ENCODE peak calls at places on chromosomes 12 and 14, in four cellular contexts. One of them, this sample, is unnamed.

GRCh38 chr12:19971396-19971802 is 396.9 kb upstream of the PDE3A start:
- DNase-seq in SK-N-SH: no peak
- DNase-seq in GM12878: no peak
- DNase-seq in HepG2: peak
- DNase-seq in this sample: peak

GRCh38 chr14:77058785-77059184 is 30.3 kb upstream of the IRF2BPL start:
- DNase-seq in SK-N-SH: no peak
- DNase-seq in GM12878: no peak
- DNase-seq in HepG2: no peak
- DNase-seq in this sample: no peak

GRCh38 chr14:101972126-101972785 is 7.9 kb downstream of the DYNC1H1 start:
- DNase-seq in SK-N-SH: peak
- DNase-seq in GM12878: no peak
- DNase-seq in HepG2: peak
- DNase-seq in this sample: peak

GRCh38 chr14:31941487-31941886 is 135.6 kb upstream of the ARHGAP5 start:
- DNase-seq in SK-N-SH: no peak
- DNase-seq in GM12878: no peak
- DNase-seq in HepG2: peak
- DNase-seq in this sample: no peak

GRCh38 chr12:24898185-24898584 is 50.7 kb downstream of the BCAT1 start:
- DNase-seq in SK-N-SH: no peak
- DNase-seq in GM12878: no peak
- DNase-seq in HepG2: no peak
- DNase-seq in this sample: no peak

GRCh38 chr14:24274101-24274543 is 2.7 kb upstream of the RABGGTA start:
- DNase-seq in SK-N-SH: no peak
- DNase-seq in GM12878: peak
- DNase-seq in HepG2: no peak
- DNase-seq in this sample: no peak

GRCh38 chr12:68370667-68371066 is 38.5 kb upstream of the MDM1 start:
- DNase-seq in SK-N-SH: no peak
- DNase-seq in GM12878: no peak
- DNase-seq in HepG2: no peak
- DNase-seq in this sample: no peak

GRCh38 chr12:84922721-84923120 is 10.1 kb upstream of the SLC6A15 start:
- DNase-seq in SK-N-SH: no peak
- DNase-seq in GM12878: no peak
- DNase-seq in HepG2: no peak
- DNase-seq in this sample: no peak

GRCh38 chr14:58904771-58905170 is 267.0 kb downstream of the DACT1 start:
- DNase-seq in SK-N-SH: peak
- DNase-seq in GM12878: no peak
- DNase-seq in HepG2: no peak
- DNase-seq in this sample: no peak

GRCh38 chr12:54370218-54370730 is 6.0 kb upstream of the GPR84 start:
- DNase-seq in SK-N-SH: peak
- DNase-seq in GM12878: no peak
- DNase-seq in HepG2: no peak
- DNase-seq in this sample: peak

GRCh38 chr12:87290505-87290904 is 738.7 kb downstream of the C12orf50 start:
- DNase-seq in SK-N-SH: no peak
- DNase-seq in GM12878: no peak
- DNase-seq in HepG2: no peak
- DNase-seq in this sample: no peak

GRCh38 chr12:46524778-46525177 is 152.2 kb upstream of the SLC38A2 start:
- DNase-seq in SK-N-SH: peak
- DNase-seq in GM12878: no peak
- DNase-seq in HepG2: no peak
- DNase-seq in this sample: no peak

GRCh38 chr14:94292526-94292871 is 569 bp downstream of the SERPINA10 start:
- DNase-seq in SK-N-SH: no peak
- DNase-seq in GM12878: no peak
- DNase-seq in HepG2: no peak
- DNase-seq in this sample: no peak

GRCh38 chr14:76486251-76486743 is 110.4 kb downstream of the ESRRB start:
- DNase-seq in SK-N-SH: peak
- DNase-seq in GM12878: no peak
- DNase-seq in HepG2: no peak
- DNase-seq in this sample: no peak

GRCh38 chr14:103551338-103551762 is 11.1 kb downstream of the BAG5 start:
- DNase-seq in SK-N-SH: peak
- DNase-seq in GM12878: no peak
- DNase-seq in HepG2: no peak
- DNase-seq in this sample: no peak

GRCh38 chr14:100576091-100577085 is 10.8 kb downstream of the BEGAIN start:
- DNase-seq in SK-N-SH: no peak
- DNase-seq in GM12878: no peak
- DNase-seq in HepG2: no peak
- DNase-seq in this sample: no peak

GRCh38 chr14:61476737-61477410 is 155.5 kb downstream of the PRKCH start:
- DNase-seq in SK-N-SH: peak
- DNase-seq in GM12878: no peak
- DNase-seq in HepG2: no peak
- DNase-seq in this sample: peak

GRCh38 chr12:120118710-120119097 is 2.2 kb upstream of the RAB35 start:
- DNase-seq in SK-N-SH: no peak
- DNase-seq in GM12878: no peak
- DNase-seq in HepG2: peak
- DNase-seq in this sample: no peak

GRCh38 chr12:80709811-80710726 is 2.6 kb downstream of the MYF6 start:
- DNase-seq in SK-N-SH: peak
- DNase-seq in GM12878: no peak
- DNase-seq in HepG2: peak
- DNase-seq in this sample: no peak

GRCh38 chr12:31603546-31604009 is 12.6 kb upstream of the DENND5B start:
- DNase-seq in SK-N-SH: no peak
- DNase-seq in GM12878: peak
- DNase-seq in HepG2: no peak
- DNase-seq in this sample: no peak

GRCh38 chr14:101025131-101025530 is 121.6 kb upstream of the RTL1 start:
- DNase-seq in SK-N-SH: no peak
- DNase-seq in GM12878: no peak
- DNase-seq in HepG2: no peak
- DNase-seq in this sample: no peak

GRCh38 chr12:124397807-124398577 is 103.1 kb downstream of the RFLNA start:
- DNase-seq in SK-N-SH: no peak
- DNase-seq in GM12878: no peak
- DNase-seq in HepG2: no peak
- DNase-seq in this sample: no peak

GRCh38 chr12:55780695-55781094 is 36.8 kb downstream of the SARNP start:
- DNase-seq in SK-N-SH: no peak
- DNase-seq in GM12878: no peak
- DNase-seq in HepG2: no peak
- DNase-seq in this sample: no peak

GRCh38 chr12:41983394-41983793 is 161.3 kb downstream of the GXYLT1 start:
- DNase-seq in SK-N-SH: no peak
- DNase-seq in GM12878: no peak
- DNase-seq in HepG2: no peak
- DNase-seq in this sample: no peak

GRCh38 chr12:26271024-26271423 is 75.7 kb downstream of the SSPN start:
- DNase-seq in SK-N-SH: no peak
- DNase-seq in GM12878: no peak
- DNase-seq in HepG2: no peak
- DNase-seq in this sample: no peak

GRCh38 chr14:53538316-53538851 is 385.3 kb upstream of the DDHD1 start:
- DNase-seq in SK-N-SH: no peak
- DNase-seq in GM12878: no peak
- DNase-seq in HepG2: no peak
- DNase-seq in this sample: no peak

GRCh38 chr12:14572401-14572800 is 4.7 kb upstream of the PLBD1 start:
- DNase-seq in SK-N-SH: no peak
- DNase-seq in GM12878: no peak
- DNase-seq in HepG2: no peak
- DNase-seq in this sample: no peak

GRCh38 chr12:102631274-102631673 is 150.9 kb upstream of the IGF1 start:
- DNase-seq in SK-N-SH: no peak
- DNase-seq in GM12878: no peak
- DNase-seq in HepG2: no peak
- DNase-seq in this sample: peak

GRCh38 chr12:52496590-52497071 is 3.6 kb upstream of the KRT6A start:
- DNase-seq in SK-N-SH: no peak
- DNase-seq in GM12878: no peak
- DNase-seq in HepG2: no peak
- DNase-seq in this sample: peak

GRCh38 chr14:56555921-56556570 is 23.6 kb upstream of the TMEM260 start:
- DNase-seq in SK-N-SH: peak
- DNase-seq in GM12878: no peak
- DNase-seq in HepG2: peak
- DNase-seq in this sample: peak

GRCh38 chr14:100304825-100305445 is 1.3 kb downstream of the SLC25A29 start:
- DNase-seq in SK-N-SH: no peak
- DNase-seq in GM12878: no peak
- DNase-seq in HepG2: no peak
- DNase-seq in this sample: peak

GRCh38 chr12:55743131-55743921 is 404 bp downstream of the GDF11 start:
- DNase-seq in SK-N-SH: peak
- DNase-seq in GM12878: no peak
- DNase-seq in HepG2: no peak
- DNase-seq in this sample: peak

GRCh38 chr12:13100882-13101769 is 2.3 kb downstream of the GSG1 start:
- DNase-seq in SK-N-SH: peak
- DNase-seq in GM12878: no peak
- DNase-seq in HepG2: peak
- DNase-seq in this sample: peak

GRCh38 chr12:77328326-77328725 is 263.0 kb upstream of the E2F7 start:
- DNase-seq in SK-N-SH: no peak
- DNase-seq in GM12878: no peak
- DNase-seq in HepG2: no peak
- DNase-seq in this sample: no peak

GRCh38 chr12:77323778-77324415 is 258.5 kb upstream of the E2F7 start:
- DNase-seq in SK-N-SH: no peak
- DNase-seq in GM12878: no peak
- DNase-seq in HepG2: no peak
- DNase-seq in this sample: no peak

GRCh38 chr12:77325505-77325904 is 260.1 kb upstream of the E2F7 start:
- DNase-seq in SK-N-SH: peak
- DNase-seq in GM12878: no peak
- DNase-seq in HepG2: no peak
- DNase-seq in this sample: no peak

GRCh38 chr12:77324416-77324762 is 259.0 kb upstream of the E2F7 start:
- DNase-seq in SK-N-SH: no peak
- DNase-seq in GM12878: no peak
- DNase-seq in HepG2: no peak
- DNase-seq in this sample: no peak

GRCh38 chr12:77324763-77325468 is 259.5 kb upstream of the E2F7 start:
- DNase-seq in SK-N-SH: peak
- DNase-seq in GM12878: no peak
- DNase-seq in HepG2: peak
- DNase-seq in this sample: peak
- TF ChIP-seq PBX3 in SK-N-SH: no peak
- TF ChIP-seq PBX3 in GM12878: no peak
- TF ChIP-seq PBX3 in HepG2: no peak
- TF ChIP-seq PBX3 in this sample: no peak

DNA sequence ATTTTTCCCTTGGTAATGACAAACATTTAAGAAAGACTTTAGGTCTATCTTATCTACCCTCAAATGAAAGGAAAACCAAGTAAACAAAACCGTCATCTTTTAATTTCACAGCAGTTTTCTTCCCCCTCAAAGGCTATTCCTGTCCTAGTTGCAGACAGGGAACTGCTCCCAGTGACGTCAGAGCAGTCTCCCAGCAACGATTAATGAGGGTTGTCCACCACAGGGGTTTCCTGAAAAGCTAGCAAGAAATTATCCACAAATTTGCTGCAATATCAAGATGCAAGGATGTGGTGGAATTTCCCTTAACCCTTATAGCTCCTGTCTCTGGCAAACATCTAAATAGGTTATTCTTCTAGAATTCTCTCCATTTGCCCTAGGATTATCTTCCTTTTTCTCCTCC is 89.1 kb upstream of the STAC3 start:
- DNase-seq in SK-N-SH: no peak
- DNase-seq in GM12878: no peak
- DNase-seq in HepG2: no peak
- DNase-seq in this sample: peak
- TF ChIP-seq PBX3 in SK-N-SH: no peak
- TF ChIP-seq PBX3 in GM12878: no peak
- TF ChIP-seq PBX3 in HepG2: no peak
- TF ChIP-seq PBX3 in this sample: no peak

GRCh38 chr12:72272731-72273498 is 745 bp downstream of the TRHDE start:
- DNase-seq in SK-N-SH: peak
- DNase-seq in GM12878: no peak
- DNase-seq in HepG2: no peak
- DNase-seq in this sample: no peak
- TF ChIP-seq PBX3 in SK-N-SH: no peak
- TF ChIP-seq PBX3 in GM12878: no peak
- TF ChIP-seq PBX3 in HepG2: no peak
- TF ChIP-seq PBX3 in this sample: no peak

GRCh38 chr12:6464531-6464930 is 5.9 kb downstream of the VAMP1 start:
- DNase-seq in SK-N-SH: no peak
- DNase-seq in GM12878: no peak
- DNase-seq in HepG2: no peak
- DNase-seq in this sample: no peak
- TF ChIP-seq PBX3 in SK-N-SH: no peak
- TF ChIP-seq PBX3 in GM12878: no peak
- TF ChIP-seq PBX3 in HepG2: no peak
- TF ChIP-seq PBX3 in this sample: no peak

DNA sequence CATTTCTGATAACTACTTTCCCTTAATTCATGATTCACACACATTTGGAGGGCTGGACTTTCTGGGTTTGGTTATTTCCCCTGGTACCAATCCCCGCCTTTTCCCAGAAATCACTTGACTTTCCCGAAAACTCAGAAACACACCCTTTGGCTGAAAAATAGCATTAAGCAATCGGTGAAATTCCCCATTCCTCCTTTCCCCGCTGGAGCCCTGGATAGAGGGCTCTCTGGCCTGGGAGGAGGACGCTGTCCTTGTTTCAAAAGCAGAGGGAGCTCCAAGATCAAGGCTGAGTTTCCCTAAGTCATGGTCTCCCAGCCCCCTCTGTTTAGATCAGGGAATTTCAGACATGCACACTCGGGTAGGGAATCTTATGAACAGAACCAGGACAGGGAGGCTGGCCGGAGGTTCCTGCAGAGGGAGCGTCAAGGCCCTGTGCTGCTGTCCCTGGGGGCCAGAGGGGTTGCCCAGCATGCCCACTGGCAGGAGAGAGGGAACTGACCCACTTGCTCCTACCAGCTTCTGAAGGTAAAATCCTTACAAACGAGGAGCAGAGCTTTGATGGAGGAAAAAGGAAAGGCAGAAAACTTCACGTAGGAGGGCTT is at the start of gene C1S:
- DNase-seq in SK-N-SH: peak
- DNase-seq in GM12878: no peak
- DNase-seq in HepG2: peak
- DNase-seq in this sample: peak
- TF ChIP-seq PBX3 in SK-N-SH: no peak
- TF ChIP-seq PBX3 in GM12878: no peak
- TF ChIP-seq PBX3 in HepG2: no peak
- TF ChIP-seq PBX3 in this sample: no peak

This sample was measured in A549.